ENCODE peak calls at places on chromosomes 12 and 14, in seven cellular contexts. U is fibroblast of lung, E is IMR-90, W is SK-N-SH, H is mammary epithelial cell, D is H1, Q is H9. X is an unnamed sample.

GRCh38 chr12:6644903-6645302 is 2.3 kb downstream of the ACRBP start:
- DNase-seq in Q (peak; percentile 63), E (no peak), H (no peak), U (no peak), W (peak; percentile 74), D (no peak), X (peak; percentile 85)

GRCh38 chr12:126286203-126286602 is 1221.0 kb downstream of the AACS start:
- DNase-seq in H (no peak), Q (no peak), E (no peak), U (no peak), W (no peak), D (no peak), X (no peak)

GRCh38 chr12:57477710-57478681 is 1.7 kb downstream of the ARHGAP9 start:
- DNase-seq in E (peak; percentile 48), H (no peak), D (no peak), U (peak; percentile 50), Q (no peak), W (no peak), X (peak; percentile 75)

GRCh38 chr14:35399083-35399807 is 5.3 kb downstream of the NFKBIA start:
- DNase-seq in D (no peak), U (no peak), W (no peak), H (peak; percentile 74), E (no peak), Q (no peak), X (peak; percentile 33)

GRCh38 chr12:117148642-117149041 is 41.6 kb downstream of the FBXO21 start:
- DNase-seq in Q (no peak), W (no peak), E (no peak), H (no peak), U (peak; percentile 48), D (no peak), X (peak; percentile 45)

GRCh38 chr14:74720526-74720925 is 7.6 kb downstream of the FCF1 start:
- DNase-seq in E (peak; percentile 90), D (no peak), Q (no peak), U (peak; percentile 79), W (no peak), H (no peak), X (no peak)

GRCh38 chr12:6955462-6956331 is 4.5 kb downstream of the PTPN6 start:
- DNase-seq in H (no peak), U (no peak), W (peak; percentile 21), Q (no peak), D (no peak), E (no peak), X (no peak)

GRCh38 chr14:37592288-37593274 is 2.5 kb downstream of the FOXA1 start:
- DNase-seq in H (no peak), E (no peak), D (no peak), Q (peak; percentile 47), U (no peak), W (no peak), X (peak; percentile 64)

GRCh38 chr12:25187781-25188180 is 7.2 kb downstream of the DNAI7 start:
- DNase-seq in E (peak; percentile 94), U (peak; percentile 96), Q (no peak), D (no peak), H (peak; percentile 73), W (no peak), X (no peak)

GRCh38 chr12:130537051-130537450 is 179.0 kb downstream of the RIMBP2 start:
- DNase-seq in D (no peak), W (no peak), Q (no peak), H (no peak), U (no peak), E (no peak), X (no peak)

GRCh38 chr12:2456813-2457186 is 338.0 kb upstream of the FKBP4 start:
- DNase-seq in W (no peak), E (no peak), H (no peak), U (no peak), Q (no peak), D (no peak), X (no peak)

GRCh38 chr12:65779091-65779642 is 45.1 kb upstream of the HMGA2 start:
- DNase-seq in H (peak; percentile 45), E (peak; percentile 61), W (no peak), D (no peak), U (peak; percentile 72), Q (no peak), X (no peak)

GRCh38 chr12:52139579-52140062 is 52.2 kb downstream of the KRT80 start:
- DNase-seq in U (no peak), W (peak; percentile 84), D (no peak), E (peak; percentile 55), H (peak; percentile 53), Q (peak; percentile 87), X (peak; percentile 94)

GRCh38 chr12:24226745-24227350 is 277.4 kb upstream of the SOX5 start:
- DNase-seq in U (peak; percentile 96), D (no peak), W (no peak), Q (no peak), H (peak; percentile 80), E (peak; percentile 91), X (peak; percentile 66)

GRCh38 chr12:6605425-6606330 is 1.5 kb downstream of the CHD4 start:
- DNase-seq in E (peak; percentile 37), U (peak; percentile 51), D (no peak), W (peak; percentile 45), H (peak; percentile 60), Q (peak; percentile 62), X (peak; percentile 85)

GRCh38 chr14:22427771-22428228 is 161.2 kb downstream of the DAD1 start:
- DNase-seq in H (peak; percentile 46), Q (no peak), U (peak; percentile 68), D (no peak), W (no peak), E (peak; percentile 57), X (peak; percentile 39)

GRCh38 chr12:127957001-127957660 is 309.8 kb upstream of the TMEM132C start:
- DNase-seq in H (no peak), D (no peak), E (no peak), U (peak; percentile 77), Q (no peak), W (no peak), X (no peak)

DNA sequence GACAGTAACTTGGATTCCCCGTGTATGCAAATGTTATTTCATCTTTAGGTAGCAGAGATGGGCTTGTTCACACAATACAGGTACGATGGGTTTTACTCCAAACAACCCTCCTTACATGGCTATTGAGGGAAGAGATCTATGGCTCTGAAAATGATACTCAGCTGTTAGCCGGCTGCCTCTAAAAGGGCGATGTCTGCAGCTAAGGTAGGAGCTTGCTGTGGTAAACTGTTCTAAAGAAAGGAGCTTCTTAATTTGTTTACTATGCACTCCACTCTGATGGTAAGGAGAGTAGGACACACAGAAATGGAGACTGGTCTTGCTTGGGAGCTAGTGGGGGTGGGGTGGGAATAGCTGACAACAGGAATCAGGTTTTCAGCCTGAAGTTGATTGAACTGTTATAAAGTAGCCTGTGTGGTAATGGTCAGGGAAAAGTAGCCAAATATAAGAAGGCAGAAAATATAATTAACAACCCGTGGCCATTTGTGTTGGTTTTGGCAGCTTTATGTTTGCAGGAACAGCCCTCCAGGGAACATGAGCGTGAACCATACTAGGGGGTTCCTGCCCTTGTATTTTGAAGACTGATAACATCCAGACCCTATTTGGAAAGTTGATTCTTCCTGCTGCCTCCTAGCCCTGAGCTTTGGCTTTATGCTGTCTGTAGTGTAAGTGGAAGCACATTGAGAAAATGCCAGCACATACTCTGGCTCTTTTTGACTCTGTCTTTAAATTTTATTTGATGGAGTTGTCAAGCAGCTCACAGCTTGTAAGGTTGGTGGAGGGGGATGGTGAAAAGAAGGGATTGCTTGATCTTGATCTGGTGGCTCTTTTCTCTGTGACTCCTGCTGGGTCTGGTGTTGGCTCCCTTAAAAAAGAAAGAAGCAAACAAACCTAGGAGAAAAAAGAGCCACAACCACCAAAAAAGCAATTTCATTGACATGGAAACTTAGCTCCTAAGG is 929.8 kb downstream of the DIO2 start:
- DNase-seq in W (no peak), H (no peak), D (no peak), E (no peak), U (peak; percentile 9), Q (no peak), X (peak; percentile 56)
- H3K4me1 ChIP-seq in W (no peaks in the 10 kb centered on the region), H (peaks cover 16% of the 10 kb centered on the region), D (peaks cover 3% of the 10 kb centered on the region), E (peaks cover 1% of the 10 kb centered on the region), U (no peaks in the 10 kb centered on the region), Q (peaks cover 9% of the 10 kb centered on the region), X (peaks cover 11% of the 10 kb centered on the region)

GRCh38 chr14:78172428-78172827 is 2.3 kb downstream of the NRXN3 start:
- DNase-seq in Q (no peak), E (no peak), U (no peak), D (no peak), H (no peak), W (no peak), X (no peak)

GRCh38 chr14:78173266-78174001 is 3.3 kb downstream of the NRXN3 start:
- DNase-seq in D (no peak), W (no peak), Q (no peak), H (no peak), U (no peak), E (no peak), X (no peak)

GRCh38 chr14:78178071-78178470 is 7.9 kb downstream of the NRXN3 start:
- DNase-seq in Q (no peak), D (no peak), U (no peak), W (no peak), H (no peak), E (no peak), X (no peak)

GRCh38 chr14:78178971-78179370 is 8.8 kb downstream of the NRXN3 start:
- DNase-seq in E (no peak), U (no peak), D (no peak), Q (no peak), W (no peak), H (no peak), X (no peak)

GRCh38 chr14:78175412-78175811 is 5.2 kb downstream of the NRXN3 start:
- DNase-seq in H (no peak), E (no peak), W (no peak), U (no peak), D (no peak), Q (no peak), X (no peak)
- TF ChIP-seq CTCF in H (no peak), E (no peak), W (no peak), U (no peak), D (no peak), Q (no peak), X (no peak)

DNA sequence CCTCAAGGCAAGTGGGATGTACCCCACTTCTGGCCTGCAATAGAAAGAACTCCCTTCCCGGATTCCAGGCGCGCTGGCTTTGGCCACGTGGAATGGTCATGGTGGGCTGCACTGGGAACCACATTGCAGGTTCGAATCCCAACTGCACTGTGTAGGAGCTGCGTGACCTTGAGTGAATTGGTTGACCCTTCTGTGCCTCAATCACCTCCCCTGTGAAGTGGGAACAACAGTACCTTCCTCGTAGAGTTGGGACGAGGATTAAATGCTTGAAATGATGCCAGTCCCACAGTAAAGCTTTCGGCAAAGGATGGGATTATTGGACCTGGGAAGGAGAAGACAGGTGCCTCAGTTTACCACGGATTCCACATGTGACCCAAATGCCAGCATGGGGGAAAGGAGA is 36.8 kb upstream of the MYL2 start:
- DNase-seq in H (no peak), E (no peak), Q (peak; percentile 18), U (no peak), D (no peak), W (no peak), X (peak; percentile 32)
- H3K9ac ChIP-seq in H (no peak overlapping the region), E (no peak overlapping the region), Q (no peak overlapping the region), U (no peak overlapping the region), D (no peak overlapping the region), W (no peak overlapping the region), X (no peak overlapping the region)

DNA sequence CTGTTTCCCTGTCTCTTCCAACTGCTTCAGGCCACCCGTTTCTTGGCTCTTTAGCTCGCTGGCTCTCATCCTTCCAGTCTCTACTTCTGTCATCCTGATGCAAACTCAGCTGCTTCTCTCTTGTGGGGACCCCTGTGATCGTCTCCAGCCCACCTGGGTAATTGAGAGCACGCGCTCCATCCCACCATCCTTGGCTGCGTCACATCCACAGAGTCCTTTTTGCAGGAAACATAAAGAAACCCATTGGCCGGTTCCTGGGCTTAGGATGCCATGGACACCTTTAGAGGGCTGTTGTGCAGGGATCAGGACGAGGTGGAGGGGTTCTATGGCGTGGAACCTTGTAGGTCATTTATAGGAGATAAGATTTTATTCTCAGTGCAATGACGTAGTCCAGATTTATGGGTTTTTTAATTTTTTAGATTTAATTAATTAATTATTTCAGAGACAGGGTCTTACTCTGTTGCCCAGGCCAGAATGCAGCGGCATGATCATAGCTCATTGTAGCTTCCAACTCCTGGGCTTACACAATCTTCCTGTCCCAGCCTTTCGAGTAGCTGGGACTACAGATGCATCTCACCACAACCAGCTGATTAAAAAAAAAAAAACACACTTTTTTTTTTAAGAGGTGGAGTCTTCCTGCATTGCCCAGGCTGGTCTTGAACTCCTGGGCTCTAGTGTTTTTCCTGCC is 82.6 kb downstream of the CCDC92 start:
- DNase-seq in W (no peak), E (no peak), Q (no peak), H (no peak), U (no peak), D (no peak), X (no peak)
- H3K4me1 ChIP-seq in W (no peaks in the 10 kb centered on the region), E (no peaks in the 10 kb centered on the region), Q (no peaks in the 10 kb centered on the region), H (no peaks in the 10 kb centered on the region), U (no peaks in the 10 kb centered on the region), D (no peaks in the 10 kb centered on the region), X (no peaks in the 10 kb centered on the region)